ENCODE peak calls at places on chromosomes 7 and 10, in four cellular contexts. F, L, O and P are unnamed samples.

GRCh38 chr7:43668035-43668434 is 61.3 kb downstream of the COA1 start:
- DNase-seq in F (no peak), L (no peak), O (no peak), P (no peak)

GRCh38 chr7:81926154-81926553 is 156.3 kb upstream of the HGF start:
- DNase-seq in F (no peak), L (no peak), O (no peak), P (no peak)

GRCh38 chr7:146652176-146652575 is 535.6 kb downstream of the CNTNAP2 start:
- DNase-seq in F (no peak), L (no peak), O (no peak), P (no peak)

GRCh38 chr7:121081327-121081936 is 92.9 kb downstream of the CPED1 start:
- DNase-seq in F (peak; percentile 44), L (peak; percentile 45), O (peak; percentile 36), P (no peak)

GRCh38 chr10:117734626-117735405 is 192.3 kb downstream of the EMX2 start:
- DNase-seq in F (no peak), L (no peak), O (no peak), P (peak; percentile 65)

GRCh38 chr10:22252286-22252800 is 34.5 kb upstream of the EBLN1 start:
- DNase-seq in F (no peak), L (peak; percentile 81), O (no peak), P (peak; percentile 41)

GRCh38 chr10:5976689-5977470 is 463 bp downstream of the IL15RA start:
- DNase-seq in F (peak; percentile 63), L (no peak), O (no peak), P (peak; percentile 45)

GRCh38 chr10:11381023-11381422 is 230.4 kb downstream of the USP6NL start:
- DNase-seq in F (no peak), L (no peak), O (no peak), P (no peak)

GRCh38 chr7:923108-924041 is 31.1 kb downstream of the ADAP1 start:
- DNase-seq in F (peak; percentile 64), L (no peak), O (no peak), P (peak; percentile 22)

GRCh38 chr7:74106846-74107245 is 23.2 kb downstream of the LIMK1 start:
- DNase-seq in F (no peak), L (peak; percentile 28), O (no peak), P (no peak)

GRCh38 chr7:26688936-26689506 is 175.4 kb downstream of the SKAP2 start:
- DNase-seq in F (peak; percentile 56), L (no peak), O (peak; percentile 56), P (no peak)

GRCh38 chr10:115157357-115157756 is 64.2 kb downstream of the ATRNL1 start:
- DNase-seq in F (no peak), L (no peak), O (no peak), P (no peak)

GRCh38 chr7:96589038-96589437 is 120.6 kb downstream of the SEM1 start:
- DNase-seq in F (no peak), L (no peak), O (no peak), P (no peak)

GRCh38 chr7:129188892-129189660 is 643 bp downstream of the SMO start:
- DNase-seq in F (no peak), L (peak; percentile 89), O (no peak), P (peak; percentile 46)

GRCh38 chr10:69874464-69874863 is 72.8 kb downstream of the COL13A1 start:
- DNase-seq in F (no peak), L (no peak), O (no peak), P (no peak)

GRCh38 chr7:151917791-151918311 is 38.4 kb upstream of the GALNTL5 start:
- DNase-seq in F (no peak), L (no peak), O (no peak), P (no peak)

GRCh38 chr10:63491558-63492316 is 26.0 kb upstream of the JMJD1C start:
- DNase-seq in F (no peak), L (no peak), O (no peak), P (no peak)

GRCh38 chr7:55245271-55245723 is 119.8 kb upstream of the LANCL2 start:
- DNase-seq in F (no peak), L (no peak), O (peak; percentile 4), P (no peak)

GRCh38 chr10:132974886-132975881 is 32.8 kb upstream of the CFAP46 start:
- DNase-seq in F (no peak), L (no peak), O (no peak), P (no peak)

GRCh38 chr7:150977382-150978135 is 562 bp downstream of the KCNH2 start:
- DNase-seq in F (peak; percentile 45), L (peak; percentile 83), O (no peak), P (no peak)

GRCh38 chr7:51234139-51234538 is 82.5 kb downstream of the COBL start:
- DNase-seq in F (no peak), L (no peak), O (no peak), P (no peak)

GRCh38 chr7:3309140-3309539 is 8.1 kb downstream of the SDK1 start:
- DNase-seq in F (no peak), L (peak; percentile 25), O (no peak), P (no peak)

GRCh38 chr10:391304-391703 is 256.0 kb downstream of the ZMYND11 start:
- DNase-seq in F (no peak), L (peak; percentile 70), O (no peak), P (no peak)

GRCh38 chr10:42475168-42476098 is 162.9 kb downstream of the ZNF33B start:
- DNase-seq in F (peak; percentile 58), L (peak; percentile 86), O (peak; percentile 6), P (peak; percentile 16)

GRCh38 chr7:135877799-135878198 is 99.4 kb downstream of the MTPN start:
- DNase-seq in F (no peak), L (no peak), O (no peak), P (no peak)

GRCh38 chr10:69549959-69550358 is 23.3 kb downstream of the NEUROG3 start:
- DNase-seq in F (no peak), L (no peak), O (no peak), P (no peak)

GRCh38 chr7:33814958-33815735 is 90.2 kb upstream of the BMPER start:
- DNase-seq in F (no peak), L (no peak), O (no peak), P (no peak)

GRCh38 chr7:80640841-80641240 is 2.4 kb downstream of the CD36 start:
- DNase-seq in F (no peak), L (no peak), O (no peak), P (no peak)

GRCh38 chr10:12844796-12845524 is 156.6 kb downstream of the CCDC3 start:
- DNase-seq in F (no peak), L (peak; percentile 11), O (peak; percentile 10), P (no peak)

GRCh38 chr7:3215624-3216585 is 85.1 kb upstream of the SDK1 start:
- DNase-seq in F (no peak), L (no peak), O (no peak), P (no peak)

GRCh38 chr10:127910464-127910770 is 3.5 kb downstream of the PTPRE start:
- DNase-seq in F (no peak), L (no peak), O (no peak), P (no peak)

GRCh38 chr7:47291461-47292051 is 290.4 kb downstream of the TNS3 start:
- DNase-seq in F (no peak), L (no peak), O (no peak), P (no peak)

GRCh38 chr7:139776486-139777303 is 1.1 kb downstream of the HIPK2 start:
- DNase-seq in F (peak; percentile 64), L (peak; percentile 62), O (peak; percentile 39), P (no peak)

GRCh38 chr10:90871279-90871760 is 454 bp upstream of the RPP30 start:
- DNase-seq in F (peak; percentile 75), L (peak; percentile 72), O (peak; percentile 64), P (peak; percentile 57)

DNA sequence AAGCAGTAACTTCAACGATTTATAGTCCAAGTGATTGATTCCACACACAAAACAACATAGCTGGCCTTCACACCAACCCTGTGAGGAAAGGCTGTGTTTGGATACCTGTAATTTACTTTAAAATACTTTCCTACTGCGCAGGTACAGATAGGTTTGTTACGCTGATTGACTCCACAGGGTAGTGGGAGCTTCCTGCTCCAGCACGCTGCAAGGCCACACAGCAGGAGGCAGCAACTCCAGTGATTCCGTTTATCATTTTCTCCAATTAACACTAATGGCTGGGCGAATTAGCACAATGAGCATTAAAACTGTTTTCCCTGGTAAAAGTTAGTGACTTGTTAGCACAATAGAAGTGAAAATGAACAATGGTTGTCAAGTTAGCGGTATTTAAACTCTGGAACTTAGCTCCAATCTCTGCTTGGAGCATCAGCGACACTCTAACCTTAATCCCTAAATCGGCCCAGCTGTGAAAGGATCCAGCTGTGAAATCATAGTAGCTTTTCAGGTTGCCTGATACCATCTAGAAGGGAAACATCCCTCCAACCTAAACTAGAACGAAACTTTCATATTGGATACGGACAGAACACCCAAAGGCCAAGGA is 945 bp downstream of the DCLRE1C start:
- DNase-seq in F (peak; percentile 8), L (peak; percentile 34), O (no peak), P (peak; percentile 18)
- TF ChIP-seq FOXJ3 in F (no peak), L (no peak), O (no peak), P (no peak)

GRCh38 chr10:123236122-123236521 is 81.9 kb downstream of the BUB3 start:
- DNase-seq in F (no peak), L (no peak), O (peak; percentile 9), P (peak; percentile 22)
- TF ChIP-seq FOXJ3 in F (no peak), L (no peak), O (no peak), P (no peak)

DNA sequence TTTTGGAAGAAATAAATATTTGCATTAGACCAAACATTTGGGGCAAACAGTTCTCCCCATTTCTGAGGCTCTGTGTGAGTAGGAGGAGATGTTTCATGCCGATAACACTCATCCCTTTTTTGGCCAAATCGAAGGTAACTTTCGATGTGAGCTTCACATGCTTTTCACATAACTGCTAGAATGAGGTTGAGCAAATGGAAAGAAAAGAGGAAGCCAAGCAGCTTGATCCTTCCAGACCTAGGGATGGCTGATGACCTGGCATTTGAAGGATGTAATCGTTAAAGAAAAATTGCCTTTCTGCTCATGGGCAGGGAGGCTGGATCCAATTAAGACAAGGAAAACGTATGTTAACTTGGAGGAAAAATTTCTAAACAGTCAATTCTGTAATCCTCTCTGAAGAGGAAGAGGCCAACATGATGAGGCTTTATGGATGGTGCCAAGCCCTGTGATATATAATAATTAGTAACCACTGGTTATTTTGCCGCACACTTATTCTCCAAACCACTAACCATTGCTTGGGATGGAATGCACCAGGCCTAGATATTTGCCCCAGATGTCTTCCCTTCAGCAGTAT is 12.5 kb downstream of the GRK5 start:
- DNase-seq in F (no peak), L (no peak), O (no peak), P (no peak)
- TF ChIP-seq FOXJ3 in F (no peak), L (no peak), O (no peak), P (no peak)

GRCh38 chr7:142353147-142354058 is 95.5 kb upstream of the PRSS58 start:
- DNase-seq in F (no peak), L (no peak), O (no peak), P (no peak)

GRCh38 chr7:142356166-142356565 is 98.3 kb upstream of the PRSS58 start:
- DNase-seq in F (no peak), L (no peak), O (no peak), P (no peak)

GRCh38 chr7:142352543-142352942 is 94.7 kb upstream of the PRSS58 start:
- DNase-seq in F (no peak), L (no peak), O (no peak), P (no peak)

GRCh38 chr7:142357953-142358520 is 100.2 kb upstream of the PRSS58 start:
- DNase-seq in F (peak; percentile 64), L (peak; percentile 66), O (peak; percentile 47), P (peak; percentile 28)

DNA sequence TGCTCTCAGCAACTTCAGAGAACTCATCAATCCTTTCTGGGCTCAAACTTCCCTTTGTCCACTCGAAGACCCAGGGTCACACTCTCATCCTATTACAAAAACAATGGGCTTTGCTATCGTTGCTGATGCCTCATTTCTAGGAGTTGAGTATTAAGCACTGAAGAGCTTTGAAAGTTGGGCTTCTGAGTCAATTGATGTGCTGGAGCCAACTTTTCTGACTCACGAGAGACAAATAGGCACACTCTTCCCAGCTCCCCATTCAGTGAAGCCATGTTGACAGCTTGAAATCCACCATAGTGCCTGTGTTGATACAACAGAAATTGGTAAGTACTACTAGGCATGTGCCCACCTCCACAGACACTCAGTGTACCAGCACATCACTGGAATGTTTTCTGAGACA is 97.5 kb upstream of the PRSS58 start:
- DNase-seq in F (no peak), L (no peak), O (no peak), P (no peak)
- TF ChIP-seq FOXJ3 in F (no peak), L (no peak), O (no peak), P (no peak)